ENCODE peak calls at places on chromosomes 5 and 9, in seven cellular contexts. One of them, this sample, is unnamed. For H3K4me1, H3K36me3 and H3K27me3, the result is how much of the 10 kb centered on the place peaks cover.

GRCh38 chr9:132973713-132974112 is 4.8 kb upstream of the GFI1B start:
- DNase-seq in ascending aorta: no peak
- DNase-seq in colonic mucosa: no peak
- DNase-seq in left lung: no peak
- DNase-seq in mesenchymal stem cell: peak
- DNase-seq in keratinocyte: no peak
- DNase-seq in aorta: peak
- DNase-seq in this sample: no peak

GRCh38 chr5:56633950-56634349 is 181.4 kb upstream of the MAP3K1 start:
- DNase-seq in ascending aorta: no peak
- DNase-seq in colonic mucosa: no peak
- DNase-seq in left lung: no peak
- DNase-seq in mesenchymal stem cell: no peak
- DNase-seq in keratinocyte: no peak
- DNase-seq in aorta: no peak
- DNase-seq in this sample: no peak

GRCh38 chr5:150211156-150212030 is 21.5 kb downstream of the SLC6A7 start:
- DNase-seq in ascending aorta: no peak
- DNase-seq in colonic mucosa: peak
- DNase-seq in left lung: no peak
- DNase-seq in mesenchymal stem cell: no peak
- DNase-seq in keratinocyte: no peak
- DNase-seq in aorta: no peak
- DNase-seq in this sample: no peak

GRCh38 chr5:84715087-84715486 is 330.4 kb upstream of the EDIL3 start:
- DNase-seq in ascending aorta: no peak
- DNase-seq in colonic mucosa: no peak
- DNase-seq in left lung: no peak
- DNase-seq in mesenchymal stem cell: peak
- DNase-seq in keratinocyte: no peak
- DNase-seq in aorta: no peak
- DNase-seq in this sample: no peak

GRCh38 chr5:15373151-15373550 is 126.8 kb upstream of the FBXL7 start:
- DNase-seq in ascending aorta: no peak
- DNase-seq in colonic mucosa: no peak
- DNase-seq in left lung: no peak
- DNase-seq in mesenchymal stem cell: no peak
- DNase-seq in keratinocyte: no peak
- DNase-seq in aorta: no peak
- DNase-seq in this sample: no peak

GRCh38 chr5:56951946-56952691 is at the start of gene MIER3:
- DNase-seq in ascending aorta: peak
- DNase-seq in colonic mucosa: peak
- DNase-seq in left lung: peak
- DNase-seq in mesenchymal stem cell: peak
- DNase-seq in keratinocyte: no peak
- DNase-seq in aorta: peak
- DNase-seq in this sample: peak

GRCh38 chr9:93826209-93826608 is 128.9 kb downstream of the BARX1 start:
- DNase-seq in ascending aorta: no peak
- DNase-seq in colonic mucosa: peak
- DNase-seq in left lung: no peak
- DNase-seq in mesenchymal stem cell: no peak
- DNase-seq in keratinocyte: no peak
- DNase-seq in aorta: peak
- DNase-seq in this sample: no peak

GRCh38 chr5:138032028-138032571 is 779 bp downstream of the FAM13B start:
- DNase-seq in ascending aorta: peak
- DNase-seq in colonic mucosa: peak
- DNase-seq in left lung: peak
- DNase-seq in mesenchymal stem cell: no peak
- DNase-seq in keratinocyte: no peak
- DNase-seq in aorta: peak
- DNase-seq in this sample: peak

GRCh38 chr5:176359658-176360057 is 1.9 kb downstream of the KIAA1191 start:
- DNase-seq in ascending aorta: no peak
- DNase-seq in colonic mucosa: no peak
- DNase-seq in left lung: no peak
- DNase-seq in mesenchymal stem cell: peak
- DNase-seq in keratinocyte: no peak
- DNase-seq in aorta: no peak
- DNase-seq in this sample: no peak

GRCh38 chr5:23631283-23632045 is 124.1 kb downstream of the PRDM9 start:
- DNase-seq in ascending aorta: no peak
- DNase-seq in colonic mucosa: no peak
- DNase-seq in left lung: no peak
- DNase-seq in mesenchymal stem cell: peak
- DNase-seq in keratinocyte: no peak
- DNase-seq in aorta: no peak
- DNase-seq in this sample: no peak

GRCh38 chr9:132169672-132170392 is 8.0 kb downstream of the NTNG2 start:
- DNase-seq in ascending aorta: no peak
- DNase-seq in colonic mucosa: peak
- DNase-seq in left lung: peak
- DNase-seq in mesenchymal stem cell: peak
- DNase-seq in keratinocyte: peak
- DNase-seq in aorta: peak
- DNase-seq in this sample: peak

GRCh38 chr9:7212101-7212500 is 454.3 kb downstream of the KDM4C start:
- DNase-seq in ascending aorta: no peak
- DNase-seq in colonic mucosa: no peak
- DNase-seq in left lung: no peak
- DNase-seq in mesenchymal stem cell: no peak
- DNase-seq in keratinocyte: no peak
- DNase-seq in aorta: no peak
- DNase-seq in this sample: no peak

GRCh38 chr5:145056805-145057204 is 778.3 kb downstream of the PRELID2 start:
- DNase-seq in ascending aorta: no peak
- DNase-seq in colonic mucosa: no peak
- DNase-seq in left lung: no peak
- DNase-seq in mesenchymal stem cell: peak
- DNase-seq in keratinocyte: no peak
- DNase-seq in aorta: no peak
- DNase-seq in this sample: no peak

GRCh38 chr9:123914517-123915199 is 15.3 kb downstream of the DENND1A start:
- DNase-seq in ascending aorta: no peak
- DNase-seq in colonic mucosa: no peak
- DNase-seq in left lung: no peak
- DNase-seq in mesenchymal stem cell: no peak
- DNase-seq in keratinocyte: no peak
- DNase-seq in aorta: no peak
- DNase-seq in this sample: no peak

GRCh38 chr5:17229308-17229707 is 11.9 kb downstream of the BASP1 start:
- DNase-seq in ascending aorta: no peak
- DNase-seq in colonic mucosa: no peak
- DNase-seq in left lung: no peak
- DNase-seq in mesenchymal stem cell: no peak
- DNase-seq in keratinocyte: no peak
- DNase-seq in aorta: no peak
- DNase-seq in this sample: no peak

GRCh38 chr9:136309101-136309801 is 5.4 kb upstream of the CCDC187 start:
- DNase-seq in ascending aorta: no peak
- DNase-seq in colonic mucosa: no peak
- DNase-seq in left lung: no peak
- DNase-seq in mesenchymal stem cell: no peak
- DNase-seq in keratinocyte: no peak
- DNase-seq in aorta: no peak
- DNase-seq in this sample: no peak

GRCh38 chr9:14437336-14438231 is 123.6 kb upstream of the NFIB start:
- DNase-seq in ascending aorta: no peak
- DNase-seq in colonic mucosa: no peak
- DNase-seq in left lung: no peak
- DNase-seq in mesenchymal stem cell: no peak
- DNase-seq in keratinocyte: no peak
- DNase-seq in aorta: no peak
- DNase-seq in this sample: no peak

GRCh38 chr9:81266086-81266485 is 423.3 kb downstream of the TLE1 start:
- DNase-seq in ascending aorta: no peak
- DNase-seq in colonic mucosa: no peak
- DNase-seq in left lung: no peak
- DNase-seq in mesenchymal stem cell: peak
- DNase-seq in keratinocyte: no peak
- DNase-seq in aorta: no peak
- DNase-seq in this sample: no peak

GRCh38 chr5:36155291-36155690 is 3.4 kb downstream of the SKP2 start:
- DNase-seq in ascending aorta: no peak
- DNase-seq in colonic mucosa: no peak
- DNase-seq in left lung: no peak
- DNase-seq in mesenchymal stem cell: no peak
- DNase-seq in keratinocyte: no peak
- DNase-seq in aorta: no peak
- DNase-seq in this sample: no peak
- H3K4me1 ChIP-seq in ascending aorta: under half
- H3K4me1 ChIP-seq in colonic mucosa: under half
- H3K4me1 ChIP-seq in left lung: under half
- H3K4me1 ChIP-seq in mesenchymal stem cell: under half
- H3K4me1 ChIP-seq in keratinocyte: under half
- H3K4me1 ChIP-seq in aorta: under half
- H3K4me1 ChIP-seq in this sample: under half

GRCh38 chr5:96984506-96985192 is 48.8 kb downstream of the LNPEP start:
- DNase-seq in ascending aorta: no peak
- DNase-seq in colonic mucosa: peak
- DNase-seq in left lung: no peak
- DNase-seq in mesenchymal stem cell: peak
- DNase-seq in keratinocyte: no peak
- DNase-seq in aorta: no peak
- DNase-seq in this sample: no peak
- H3K36me3 ChIP-seq in ascending aorta: under half
- H3K36me3 ChIP-seq in colonic mucosa: under half
- H3K36me3 ChIP-seq in left lung: under half
- H3K36me3 ChIP-seq in mesenchymal stem cell: under half
- H3K36me3 ChIP-seq in keratinocyte: under half
- H3K36me3 ChIP-seq in aorta: under half
- H3K36me3 ChIP-seq in this sample: under half

GRCh38 chr5:491856-492155 is 32.4 kb downstream of the SLC9A3 start:
- DNase-seq in ascending aorta: no peak
- DNase-seq in colonic mucosa: no peak
- DNase-seq in left lung: no peak
- DNase-seq in mesenchymal stem cell: no peak
- DNase-seq in keratinocyte: no peak
- DNase-seq in aorta: no peak
- DNase-seq in this sample: no peak

GRCh38 chr5:492314-492893 is 31.8 kb downstream of the SLC9A3 start:
- DNase-seq in ascending aorta: no peak
- DNase-seq in colonic mucosa: no peak
- DNase-seq in left lung: no peak
- DNase-seq in mesenchymal stem cell: no peak
- DNase-seq in keratinocyte: no peak
- DNase-seq in aorta: no peak
- DNase-seq in this sample: no peak

GRCh38 chr5:493758-494157 is 30.5 kb downstream of the SLC9A3 start:
- DNase-seq in ascending aorta: no peak
- DNase-seq in colonic mucosa: no peak
- DNase-seq in left lung: no peak
- DNase-seq in mesenchymal stem cell: no peak
- DNase-seq in keratinocyte: no peak
- DNase-seq in aorta: no peak
- DNase-seq in this sample: no peak

GRCh38 chr5:494667-495255 is 29.5 kb downstream of the SLC9A3 start:
- DNase-seq in ascending aorta: no peak
- DNase-seq in colonic mucosa: no peak
- DNase-seq in left lung: no peak
- DNase-seq in mesenchymal stem cell: no peak
- DNase-seq in keratinocyte: no peak
- DNase-seq in aorta: no peak
- DNase-seq in this sample: no peak

DNA sequence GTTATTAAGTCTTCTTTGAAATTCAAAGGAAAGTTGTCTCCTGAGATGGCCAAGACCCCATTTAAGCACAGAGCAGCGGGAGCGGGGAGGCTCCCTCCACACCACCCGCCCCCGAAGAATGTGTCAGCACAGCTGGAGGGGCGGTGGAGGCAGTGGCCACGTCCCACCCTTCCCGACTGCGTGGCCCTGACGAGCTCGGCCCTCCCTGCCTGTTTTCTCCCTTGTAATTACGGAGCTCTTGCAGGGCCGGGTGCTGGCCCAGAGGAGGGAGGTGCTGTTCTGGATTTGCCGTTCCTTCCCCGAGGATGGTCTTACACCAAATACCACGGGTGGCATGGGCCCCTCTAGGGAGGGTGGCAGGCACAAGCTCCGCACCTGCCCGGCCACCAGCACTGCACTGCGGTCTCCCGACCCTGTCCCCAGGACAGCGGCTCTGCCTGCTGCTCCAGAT is 31.0 kb downstream of the SLC9A3 start:
- DNase-seq in ascending aorta: no peak
- DNase-seq in colonic mucosa: no peak
- DNase-seq in left lung: no peak
- DNase-seq in mesenchymal stem cell: no peak
- DNase-seq in keratinocyte: no peak
- DNase-seq in aorta: no peak
- DNase-seq in this sample: no peak
- H3K27me3 ChIP-seq in ascending aorta: under half
- H3K27me3 ChIP-seq in colonic mucosa: under half
- H3K27me3 ChIP-seq in left lung: under half
- H3K27me3 ChIP-seq in mesenchymal stem cell: half or more
- H3K27me3 ChIP-seq in keratinocyte: under half
- H3K27me3 ChIP-seq in aorta: under half
- H3K27me3 ChIP-seq in this sample: under half

GRCh38 chr9:33290247-33290993 is at the start of gene NFX1:
- DNase-seq in ascending aorta: peak
- DNase-seq in colonic mucosa: peak
- DNase-seq in left lung: peak
- DNase-seq in mesenchymal stem cell: peak
- DNase-seq in keratinocyte: peak
- DNase-seq in aorta: peak
- DNase-seq in this sample: peak

GRCh38 chr9:33288828-33289483 is 1.4 kb upstream of the NFX1 start:
- DNase-seq in ascending aorta: no peak
- DNase-seq in colonic mucosa: no peak
- DNase-seq in left lung: peak
- DNase-seq in mesenchymal stem cell: no peak
- DNase-seq in keratinocyte: no peak
- DNase-seq in aorta: no peak
- DNase-seq in this sample: no peak

GRCh38 chr9:33289936-33290246 is 425 bp upstream of the NFX1 start:
- DNase-seq in ascending aorta: peak
- DNase-seq in colonic mucosa: no peak
- DNase-seq in left lung: no peak
- DNase-seq in mesenchymal stem cell: no peak
- DNase-seq in keratinocyte: no peak
- DNase-seq in aorta: no peak
- DNase-seq in this sample: no peak

GRCh38 chr9:33289501-33289900 is 815 bp upstream of the NFX1 start:
- DNase-seq in ascending aorta: no peak
- DNase-seq in colonic mucosa: no peak
- DNase-seq in left lung: peak
- DNase-seq in mesenchymal stem cell: no peak
- DNase-seq in keratinocyte: no peak
- DNase-seq in aorta: peak
- DNase-seq in this sample: no peak

DNA sequence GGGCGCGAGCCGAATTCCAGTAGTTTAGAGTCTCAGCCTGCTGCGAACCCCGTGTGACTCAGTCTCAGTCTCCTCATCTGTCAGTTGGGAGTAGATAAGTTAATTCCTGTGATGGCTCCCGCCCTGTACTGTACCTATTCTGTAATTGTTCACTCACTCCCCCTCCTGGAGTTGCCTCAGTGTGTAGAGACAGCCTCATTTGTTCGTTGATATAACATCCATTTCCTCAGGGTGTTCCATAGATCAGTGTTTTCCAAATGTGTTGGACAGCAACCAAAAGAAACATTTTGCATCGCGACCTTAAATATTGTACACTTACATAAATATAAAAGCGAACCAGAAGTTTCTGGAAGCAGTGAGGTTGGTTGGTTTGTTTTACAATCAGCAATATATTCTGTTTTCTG is 680 bp downstream of the NFX1 start:
- DNase-seq in ascending aorta: no peak
- DNase-seq in colonic mucosa: no peak
- DNase-seq in left lung: no peak
- DNase-seq in mesenchymal stem cell: no peak
- DNase-seq in keratinocyte: peak
- DNase-seq in aorta: no peak
- DNase-seq in this sample: no peak
- H3K4me1 ChIP-seq in ascending aorta: under half
- H3K4me1 ChIP-seq in colonic mucosa: under half
- H3K4me1 ChIP-seq in left lung: half or more
- H3K4me1 ChIP-seq in mesenchymal stem cell: under half
- H3K4me1 ChIP-seq in keratinocyte: under half
- H3K4me1 ChIP-seq in aorta: under half
- H3K4me1 ChIP-seq in this sample: under half

This sample was measured in prostate gland.